ENCODE peak calls at places on chromosomes 12 and 14, in four cellular contexts. One of them, this sample, is unnamed.

GRCh38 chr12:9649532-9649940 is 20.0 kb upstream of the CLEC2D start:
- DNase-seq in naive thymus-derived CD4-positive, alpha-beta T cell: peak
- DNase-seq in left ventricle myocardium inferior: no peak
- DNase-seq in tibial artery: no peak
- DNase-seq in this sample: no peak

GRCh38 chr12:576613-577110 is 86.6 kb downstream of the NINJ2 start:
- DNase-seq in naive thymus-derived CD4-positive, alpha-beta T cell: no peak
- DNase-seq in left ventricle myocardium inferior: no peak
- DNase-seq in tibial artery: peak
- DNase-seq in this sample: no peak

GRCh38 chr12:8969861-8970411 is 19.4 kb upstream of the KLRG1 start:
- DNase-seq in naive thymus-derived CD4-positive, alpha-beta T cell: no peak
- DNase-seq in left ventricle myocardium inferior: no peak
- DNase-seq in tibial artery: no peak
- DNase-seq in this sample: no peak

GRCh38 chr14:22489247-22489551 is 99.8 kb downstream of the DAD1 start:
- DNase-seq in naive thymus-derived CD4-positive, alpha-beta T cell: no peak
- DNase-seq in left ventricle myocardium inferior: no peak
- DNase-seq in tibial artery: no peak
- DNase-seq in this sample: no peak

GRCh38 chr12:12653922-12654321 is 42.1 kb downstream of the GPR19 start:
- DNase-seq in naive thymus-derived CD4-positive, alpha-beta T cell: no peak
- DNase-seq in left ventricle myocardium inferior: no peak
- DNase-seq in tibial artery: no peak
- DNase-seq in this sample: no peak

GRCh38 chr14:56294125-56294524 is 175.9 kb downstream of the PELI2 start:
- DNase-seq in naive thymus-derived CD4-positive, alpha-beta T cell: no peak
- DNase-seq in left ventricle myocardium inferior: no peak
- DNase-seq in tibial artery: no peak
- DNase-seq in this sample: no peak

GRCh38 chr14:63276492-63277342 is 42.0 kb downstream of the GPHB5 start:
- DNase-seq in naive thymus-derived CD4-positive, alpha-beta T cell: peak
- DNase-seq in left ventricle myocardium inferior: no peak
- DNase-seq in tibial artery: no peak
- DNase-seq in this sample: no peak

GRCh38 chr12:52496054-52496453 is 3.0 kb upstream of the KRT6A start:
- DNase-seq in naive thymus-derived CD4-positive, alpha-beta T cell: no peak
- DNase-seq in left ventricle myocardium inferior: no peak
- DNase-seq in tibial artery: no peak
- DNase-seq in this sample: no peak

GRCh38 chr12:109677323-109677722 is 36.3 kb upstream of the FAM222A start:
- DNase-seq in naive thymus-derived CD4-positive, alpha-beta T cell: no peak
- DNase-seq in left ventricle myocardium inferior: no peak
- DNase-seq in tibial artery: no peak
- DNase-seq in this sample: no peak

GRCh38 chr14:74985806-74986205 is 16.9 kb upstream of the EIF2B2 start:
- DNase-seq in naive thymus-derived CD4-positive, alpha-beta T cell: no peak
- DNase-seq in left ventricle myocardium inferior: no peak
- DNase-seq in tibial artery: peak
- DNase-seq in this sample: no peak

GRCh38 chr12:27711312-27711682 is 665 bp downstream of the MRPS35 start:
- DNase-seq in naive thymus-derived CD4-positive, alpha-beta T cell: peak
- DNase-seq in left ventricle myocardium inferior: no peak
- DNase-seq in tibial artery: no peak
- DNase-seq in this sample: no peak

GRCh38 chr12:27333311-27334009 is 824 bp downstream of the BMAL2 start:
- DNase-seq in naive thymus-derived CD4-positive, alpha-beta T cell: peak
- DNase-seq in left ventricle myocardium inferior: peak
- DNase-seq in tibial artery: peak
- DNase-seq in this sample: peak

GRCh38 chr12:5071496-5071895 is 27.8 kb downstream of the KCNA5 start:
- DNase-seq in naive thymus-derived CD4-positive, alpha-beta T cell: no peak
- DNase-seq in left ventricle myocardium inferior: no peak
- DNase-seq in tibial artery: no peak
- DNase-seq in this sample: no peak

GRCh38 chr12:19440019-19440858 is 947 bp downstream of the AEBP2 start:
- DNase-seq in naive thymus-derived CD4-positive, alpha-beta T cell: peak
- DNase-seq in left ventricle myocardium inferior: peak
- DNase-seq in tibial artery: peak
- DNase-seq in this sample: peak

GRCh38 chr14:58626441-58626840 is 11.3 kb upstream of the DACT1 start:
- DNase-seq in naive thymus-derived CD4-positive, alpha-beta T cell: no peak
- DNase-seq in left ventricle myocardium inferior: no peak
- DNase-seq in tibial artery: no peak
- DNase-seq in this sample: no peak

GRCh38 chr14:68011629-68012028 is 192.1 kb downstream of the RAD51B start:
- DNase-seq in naive thymus-derived CD4-positive, alpha-beta T cell: no peak
- DNase-seq in left ventricle myocardium inferior: no peak
- DNase-seq in tibial artery: no peak
- DNase-seq in this sample: no peak

GRCh38 chr12:79085106-79085682 is 220.6 kb downstream of the SYT1 start:
- DNase-seq in naive thymus-derived CD4-positive, alpha-beta T cell: no peak
- DNase-seq in left ventricle myocardium inferior: no peak
- DNase-seq in tibial artery: no peak
- DNase-seq in this sample: no peak

GRCh38 chr12:52050116-52050770 is 999 bp upstream of the NR4A1 start:
- DNase-seq in naive thymus-derived CD4-positive, alpha-beta T cell: no peak
- DNase-seq in left ventricle myocardium inferior: no peak
- DNase-seq in tibial artery: peak
- DNase-seq in this sample: peak

GRCh38 chr14:64536488-64537245 is 3.9 kb upstream of the HSPA2 start:
- DNase-seq in naive thymus-derived CD4-positive, alpha-beta T cell: no peak
- DNase-seq in left ventricle myocardium inferior: no peak
- DNase-seq in tibial artery: no peak
- DNase-seq in this sample: no peak

GRCh38 chr14:96215845-96216244 is 11.2 kb downstream of the BDKRB2 start:
- DNase-seq in naive thymus-derived CD4-positive, alpha-beta T cell: no peak
- DNase-seq in left ventricle myocardium inferior: no peak
- DNase-seq in tibial artery: no peak
- DNase-seq in this sample: no peak
- H3K27ac ChIP-seq in naive thymus-derived CD4-positive, alpha-beta T cell: no peak
- H3K27ac ChIP-seq in left ventricle myocardium inferior: no peak
- H3K27ac ChIP-seq in tibial artery: no peak
- H3K27ac ChIP-seq in this sample: no peak

GRCh38 chr12:88406905-88407304 is 173.4 kb downstream of the KITLG start:
- DNase-seq in naive thymus-derived CD4-positive, alpha-beta T cell: no peak
- DNase-seq in left ventricle myocardium inferior: no peak
- DNase-seq in tibial artery: no peak
- DNase-seq in this sample: no peak

GRCh38 chr12:88400302-88400701 is 180.0 kb downstream of the KITLG start:
- DNase-seq in naive thymus-derived CD4-positive, alpha-beta T cell: no peak
- DNase-seq in left ventricle myocardium inferior: no peak
- DNase-seq in tibial artery: no peak
- DNase-seq in this sample: no peak

GRCh38 chr12:88399811-88400210 is 180.5 kb downstream of the KITLG start:
- DNase-seq in naive thymus-derived CD4-positive, alpha-beta T cell: no peak
- DNase-seq in left ventricle myocardium inferior: no peak
- DNase-seq in tibial artery: no peak
- DNase-seq in this sample: no peak

GRCh38 chr12:88401153-88401552 is 179.1 kb downstream of the KITLG start:
- DNase-seq in naive thymus-derived CD4-positive, alpha-beta T cell: no peak
- DNase-seq in left ventricle myocardium inferior: no peak
- DNase-seq in tibial artery: no peak
- DNase-seq in this sample: no peak
- H3K27ac ChIP-seq in naive thymus-derived CD4-positive, alpha-beta T cell: no peak
- H3K27ac ChIP-seq in left ventricle myocardium inferior: no peak
- H3K27ac ChIP-seq in tibial artery: no peak
- H3K27ac ChIP-seq in this sample: no peak

GRCh38 chr14:100067971-100068959 is 3.0 kb downstream of the EVL start:
- DNase-seq in naive thymus-derived CD4-positive, alpha-beta T cell: peak
- DNase-seq in left ventricle myocardium inferior: peak
- DNase-seq in tibial artery: no peak
- DNase-seq in this sample: peak
- H3K27ac ChIP-seq in naive thymus-derived CD4-positive, alpha-beta T cell: peak
- H3K27ac ChIP-seq in left ventricle myocardium inferior: peak
- H3K27ac ChIP-seq in tibial artery: no peak
- H3K27ac ChIP-seq in this sample: no peak

GRCh38 chr14:89394920-89395319 is 22.1 kb downstream of the FOXN3 start:
- DNase-seq in naive thymus-derived CD4-positive, alpha-beta T cell: no peak
- DNase-seq in left ventricle myocardium inferior: no peak
- DNase-seq in tibial artery: no peak
- DNase-seq in this sample: no peak
- H3K27ac ChIP-seq in naive thymus-derived CD4-positive, alpha-beta T cell: no peak
- H3K27ac ChIP-seq in left ventricle myocardium inferior: no peak
- H3K27ac ChIP-seq in tibial artery: no peak
- H3K27ac ChIP-seq in this sample: no peak

DNA sequence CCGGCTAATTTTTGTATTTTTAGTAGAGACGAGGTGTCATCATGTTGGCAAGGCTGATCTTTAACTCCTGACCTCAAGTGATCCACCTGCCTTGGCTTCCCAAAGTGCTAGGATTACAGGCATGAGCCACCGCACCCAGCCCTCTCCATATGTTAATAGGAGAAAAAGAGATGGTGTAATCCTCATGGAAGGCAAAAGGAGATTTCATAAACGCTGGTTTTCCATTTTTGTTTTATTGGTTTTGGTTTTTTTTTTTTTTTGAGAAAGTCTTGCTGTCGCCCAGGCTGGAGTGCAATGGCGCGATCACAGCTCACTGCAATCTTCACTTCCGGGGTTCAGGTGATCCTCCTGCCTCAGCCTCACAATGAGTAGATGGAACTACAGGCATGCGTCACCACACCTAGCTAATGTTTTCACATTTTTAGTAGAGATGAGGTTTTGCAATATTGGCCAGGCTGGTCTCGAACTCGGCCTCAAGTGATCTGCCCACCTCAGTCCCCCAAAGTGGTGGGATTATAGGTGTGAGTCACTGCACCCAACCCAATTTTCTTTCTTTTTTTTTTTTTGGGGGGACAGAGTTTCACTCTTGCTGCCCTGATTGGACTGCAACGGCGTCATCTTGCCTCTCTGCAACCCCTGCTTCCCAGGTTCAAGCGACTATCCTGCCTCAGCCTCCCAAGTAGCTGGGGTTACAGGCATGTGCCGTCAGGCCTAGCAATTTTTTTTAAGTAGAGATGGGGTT is 8.1 kb downstream of the PTGES3 start:
- DNase-seq in naive thymus-derived CD4-positive, alpha-beta T cell: no peak
- DNase-seq in left ventricle myocardium inferior: no peak
- DNase-seq in tibial artery: no peak
- DNase-seq in this sample: no peak
- H3K27ac ChIP-seq in naive thymus-derived CD4-positive, alpha-beta T cell: no peak
- H3K27ac ChIP-seq in left ventricle myocardium inferior: no peak
- H3K27ac ChIP-seq in tibial artery: no peak
- H3K27ac ChIP-seq in this sample: no peak

GRCh38 chr14:100677152-100677924 is 49.4 kb upstream of the DLK1 start:
- DNase-seq in naive thymus-derived CD4-positive, alpha-beta T cell: no peak
- DNase-seq in left ventricle myocardium inferior: peak
- DNase-seq in tibial artery: no peak
- DNase-seq in this sample: no peak
- H3K27ac ChIP-seq in naive thymus-derived CD4-positive, alpha-beta T cell: no peak
- H3K27ac ChIP-seq in left ventricle myocardium inferior: peak
- H3K27ac ChIP-seq in tibial artery: no peak
- H3K27ac ChIP-seq in this sample: no peak

GRCh38 chr12:108563135-108563803 is 873 bp downstream of the ISCU start:
- DNase-seq in naive thymus-derived CD4-positive, alpha-beta T cell: peak
- DNase-seq in left ventricle myocardium inferior: peak
- DNase-seq in tibial artery: peak
- DNase-seq in this sample: peak

GRCh38 chr12:108564724-108565123 is 2.3 kb downstream of the ISCU start:
- DNase-seq in naive thymus-derived CD4-positive, alpha-beta T cell: no peak
- DNase-seq in left ventricle myocardium inferior: no peak
- DNase-seq in tibial artery: peak
- DNase-seq in this sample: peak

GRCh38 chr12:108562348-108563134 is at the start of gene ISCU:
- DNase-seq in naive thymus-derived CD4-positive, alpha-beta T cell: peak
- DNase-seq in left ventricle myocardium inferior: peak
- DNase-seq in tibial artery: peak
- DNase-seq in this sample: peak

GRCh38 chr12:108561852-108562347 is 496 bp upstream of the ISCU start:
- DNase-seq in naive thymus-derived CD4-positive, alpha-beta T cell: no peak
- DNase-seq in left ventricle myocardium inferior: no peak
- DNase-seq in tibial artery: no peak
- DNase-seq in this sample: no peak

GRCh38 chr12:108563804-108564151 is 1.4 kb downstream of the ISCU start:
- DNase-seq in naive thymus-derived CD4-positive, alpha-beta T cell: no peak
- DNase-seq in left ventricle myocardium inferior: no peak
- DNase-seq in tibial artery: no peak
- DNase-seq in this sample: no peak
- H3K27ac ChIP-seq in naive thymus-derived CD4-positive, alpha-beta T cell: peak
- H3K27ac ChIP-seq in left ventricle myocardium inferior: peak
- H3K27ac ChIP-seq in tibial artery: no peak
- H3K27ac ChIP-seq in this sample: no peak

This sample was measured in thyroid gland.